ENCODE peak calls at places on chromosomes 4 and X, in ten cellular contexts. C is germinal center; O is activated CD4-positive, alpha-beta T cell treated with anti-CD3 and anti-CD28 coated beads, Interleukin-2, amount 50 U/mL, for 24 hours; Z is H1; N is non-pigmented ciliary epithelial cell; W is HT1080; X is HS-5; B is K562; T is NCI-H2081; R is Peyer's patch. L is an unnamed sample.

GRCh38 chrX:152907084-152907651 is 9.3 kb downstream of the ZNF185 start:
- DNase-seq in C (no peak), O (no peak), Z (no peak), N (peak; percentile 61), W (no peak), X (no peak), B (peak; percentile 49), T (no peak), R (no peak), L (no peak)

GRCh38 chrX:29841750-29842149 is 373.6 kb upstream of the MAGEB2 start:
- DNase-seq in C (no peak), O (no peak), Z (no peak), N (no peak), W (peak; percentile 2), X (no peak), B (no peak), T (no peak), R (no peak), L (no peak)

GRCh38 chr4:8269535-8270417 is at the start of gene HTRA3:
- DNase-seq in C (no peak), O (no peak), Z (peak; percentile 73), N (no peak), W (no peak), X (no peak), B (no peak), T (no peak), R (no peak), L (no peak)

GRCh38 chr4:144584428-144584827 is 61.5 kb upstream of the HHIP start:
- DNase-seq in C (no peak), O (no peak), Z (no peak), N (no peak), W (no peak), X (no peak), B (no peak), T (no peak), R (no peak), L (no peak)

GRCh38 chr4:4405358-4405962 is 18.6 kb downstream of the NSG1 start:
- DNase-seq in C (no peak), O (no peak), Z (no peak), N (no peak), W (no peak), X (no peak), B (no peak), T (no peak), R (no peak), L (no peak)

GRCh38 chr4:31290836-31291235 is 570.7 kb downstream of the PCDH7 start:
- DNase-seq in C (no peak), O (no peak), Z (peak; percentile 46), N (no peak), W (no peak), X (no peak), B (no peak), T (no peak), R (no peak), L (no peak)

GRCh38 chrX:118239471-118239870 is 106.4 kb upstream of the WDR44 start:
- DNase-seq in C (no peak), O (no peak), Z (no peak), N (no peak), W (no peak), X (peak; percentile 42), B (no peak), T (no peak), R (no peak), L (no peak)

GRCh38 chr4:15794432-15794831 is 16.3 kb downstream of the CD38 start:
- DNase-seq in C (no peak), O (no peak), Z (no peak), N (no peak), W (no peak), X (no peak), B (no peak), T (no peak), R (no peak), L (peak; percentile 37)

GRCh38 chr4:14856927-14857220 is 145.4 kb upstream of the CPEB2 start:
- DNase-seq in C (no peak), O (no peak), Z (no peak), N (no peak), W (no peak), X (no peak), B (no peak), T (no peak), R (no peak), L (no peak)

GRCh38 chrX:132480581-132481203 is 8.1 kb downstream of the MBNL3 start:
- DNase-seq in C (peak; percentile 41), O (no peak), Z (no peak), N (no peak), W (peak; percentile 70), X (no peak), B (no peak), T (peak; percentile 66), R (peak; percentile 67), L (no peak)

GRCh38 chr4:58301384-58301783 is 1191.2 kb upstream of the IGFBP7 start:
- DNase-seq in C (no peak), O (no peak), Z (no peak), N (peak; percentile 2), W (no peak), X (no peak), B (no peak), T (no peak), R (no peak), L (no peak)

GRCh38 chr4:128635141-128635911 is 174.2 kb upstream of the JADE1 start:
- DNase-seq in C (no peak), O (no peak), Z (peak; percentile 42), N (no peak), W (no peak), X (no peak), B (peak; percentile 42), T (peak; percentile 72), R (no peak), L (no peak)

GRCh38 chrX:10591363-10592036 is 28.9 kb downstream of the MID1 start:
- DNase-seq in C (no peak), O (no peak), Z (no peak), N (no peak), W (no peak), X (no peak), B (no peak), T (no peak), R (no peak), L (no peak)

GRCh38 chr4:74217365-74217764 is 59.4 kb downstream of the MTHFD2L start:
- DNase-seq in C (no peak), O (no peak), Z (no peak), N (no peak), W (peak; percentile 76), X (no peak), B (no peak), T (no peak), R (no peak), L (no peak)

GRCh38 chr4:98950925-98951324 is 22.0 kb upstream of the EIF4E start:
- DNase-seq in C (no peak), O (no peak), Z (no peak), N (no peak), W (peak; percentile 49), X (no peak), B (no peak), T (no peak), R (no peak), L (no peak)

GRCh38 chr4:4859010-4859798 is at the start of gene MSX1:
- DNase-seq in C (peak; percentile 91), O (no peak), Z (peak; percentile 92), N (peak; percentile 6), W (peak; percentile 83), X (peak; percentile 41), B (peak; percentile 97), T (peak; percentile 47), R (peak; percentile 40), L (no peak)

L was measured in esophagus muscularis mucosa.